ENCODE peak calls at places on chromosome 5, in eight cellular contexts. I is T-cell; C is activated T-cell treated with anti-CD3 and anti-CD28 coated beads for 48 hours; J is neuronal stem cell; T is pulmonary artery endothelial cell; D is stimulated activated naive CD4-positive, alpha-beta T cell; G is ELF-1; B is OCI-M1. P is an unnamed sample.

GRCh38 chr5:150046031-150046430 is 40.3 kb downstream of the CSF1R start:
- DNase-seq in I (peak), D (no peak), B (no peak), C (no peak), J (no peak), T (no peak), G (no peak), P (no peak)

GRCh38 chr5:180628827-180629702 is 20.3 kb downstream of the FLT4 start:
- DNase-seq in G (no peak), J (no peak), C (no peak), B (no peak), D (no peak), I (no peak), T (no peak), P (no peak)

GRCh38 chr5:142611154-142611553 is 74.7 kb downstream of the FGF1 start:
- DNase-seq in I (peak), G (peak), C (peak), J (peak), B (peak), T (no peak), D (peak), P (no peak)

GRCh38 chr5:80055491-80056170 is 20.5 kb downstream of the THBS4 start:
- DNase-seq in D (no peak), G (peak), T (no peak), J (no peak), B (no peak), I (no peak), C (no peak), P (no peak)

GRCh38 chr5:12780536-12780935 is 876.3 kb upstream of the CTNND2 start:
- DNase-seq in C (no peak), J (no peak), D (no peak), G (no peak), B (no peak), I (no peak), T (no peak), P (no peak)

GRCh38 chr5:169350759-169351240 is 49.9 kb upstream of the SLIT3 start:
- DNase-seq in C (no peak), D (no peak), J (no peak), G (peak), T (peak), I (no peak), B (no peak), P (peak)

GRCh38 chr5:179801304-179802206 is 5.1 kb downstream of the MGAT4B start:
- DNase-seq in C (peak), T (no peak), J (no peak), G (peak), D (peak), I (peak), B (peak), P (no peak)

GRCh38 chr5:62432618-62433064 is 20.1 kb downstream of the IPO11 start:
- DNase-seq in J (no peak), B (peak), C (no peak), D (no peak), G (no peak), T (no peak), I (no peak), P (no peak)

GRCh38 chr5:160923927-160924705 is 72.1 kb upstream of the ATP10B start:
- DNase-seq in G (peak), J (no peak), B (no peak), I (no peak), C (no peak), T (no peak), D (no peak), P (no peak)

GRCh38 chr5:153742071-153742470 is 251.6 kb downstream of the GRIA1 start:
- DNase-seq in C (no peak), G (no peak), T (no peak), J (no peak), I (no peak), B (peak), D (no peak), P (no peak)

GRCh38 chr5:14414615-14415515 is 166.7 kb upstream of the OTULINL start:
- DNase-seq in D (no peak), J (no peak), B (no peak), C (no peak), G (no peak), T (no peak), I (no peak), P (no peak)

GRCh38 chr5:15620501-15620900 is 120.5 kb downstream of the FBXL7 start:
- DNase-seq in G (no peak), C (no peak), T (peak), J (no peak), D (no peak), I (no peak), B (peak), P (no peak)

GRCh38 chr5:60842859-60843692 is 993 bp downstream of the ELOVL7 start:
- DNase-seq in J (peak), C (no peak), D (no peak), G (peak), I (no peak), T (no peak), B (no peak), P (no peak)

GRCh38 chr5:14236757-14237156 is 93.6 kb downstream of the TRIO start:
- DNase-seq in B (no peak), T (no peak), J (no peak), D (no peak), C (no peak), I (no peak), G (no peak), P (no peak)

GRCh38 chr5:40679071-40679997 is at the start of gene PTGER4:
- DNase-seq in I (peak), T (peak), G (peak), B (peak), C (peak), J (peak), D (peak), P (peak)

GRCh38 chr5:65730910-65731309 is 8.9 kb downstream of the NLN start:
- DNase-seq in T (no peak), J (no peak), C (no peak), I (no peak), B (no peak), G (no peak), D (no peak), P (no peak)

P was measured in smooth muscle cell of the brain vasculature.